ENCODE peak calls at places on chromosomes 5 and 9, in six cellular contexts. N is MM.1S, K is HCT116, L is neural progenitor cell, V is PC-3, H is SK-N-SH. U is an unnamed sample.

GRCh38 chr9:73780916-73781315 is 629.3 kb downstream of the ANXA1 start:
- DNase-seq in N (no peak), K (no peak), H (no peak), V (peak; percentile 38), L (no peak), U (peak; percentile 79)

GRCh38 chr9:131476777-131477345 is 25.9 kb upstream of the POMT1 start:
- DNase-seq in K (no peak), N (no peak), V (no peak), L (no peak), H (no peak), U (no peak)

GRCh38 chr5:107451028-107451427 is 219.7 kb downstream of the EFNA5 start:
- DNase-seq in N (no peak), L (no peak), H (no peak), V (no peak), K (no peak), U (no peak)

GRCh38 chr5:57302164-57302563 is 128.3 kb downstream of the GPBP1 start:
- DNase-seq in V (peak; percentile 86), H (no peak), K (peak; percentile 93), N (peak; percentile 76), L (no peak), U (peak; percentile 21)

GRCh38 chr9:88011005-88011766 is 36.9 kb upstream of the CDK20 start:
- DNase-seq in N (no peak), L (peak; percentile 21), V (peak; percentile 43), H (peak; percentile 42), K (no peak), U (peak; percentile 35)

GRCh38 chr9:419571-420156 is 205.0 kb downstream of the DOCK8 start:
- DNase-seq in V (peak; percentile 69), N (no peak), L (no peak), K (no peak), H (no peak), U (peak; percentile 65)

GRCh38 chr5:94415798-94416197 is 202.6 kb downstream of the KIAA0825 start:
- DNase-seq in V (no peak), H (no peak), N (no peak), L (no peak), K (no peak), U (no peak)

GRCh38 chr9:10000669-10001068 is 612.1 kb downstream of the PTPRD start:
- DNase-seq in K (no peak), N (no peak), L (no peak), V (no peak), H (no peak), U (no peak)

GRCh38 chr5:102296229-102296817 is at the start of gene SLCO4C1:
- DNase-seq in H (peak; percentile 91), K (no peak), V (no peak), N (peak; percentile 93), L (peak; percentile 93), U (peak; percentile 53)

GRCh38 chr5:140429724-140430123 is 28.1 kb downstream of the ANKHD1 start:
- DNase-seq in V (no peak), N (no peak), H (no peak), K (no peak), L (no peak), U (no peak)
- H3K9ac ChIP-seq in V (no peak overlapping the region), N (no peak overlapping the region), H (no peak overlapping the region), K (no peak overlapping the region), L (no peak overlapping the region), U (no peak overlapping the region)

GRCh38 chr5:81288021-81288433 is 13.4 kb upstream of the ZCCHC9 start:
- DNase-seq in N (no peak), K (no peak), V (no peak), H (no peak), L (no peak), U (no peak)

GRCh38 chr5:81286059-81286617 is 15.2 kb upstream of the ZCCHC9 start:
- DNase-seq in H (no peak), K (no peak), V (no peak), L (peak; percentile 7), N (no peak), U (no peak)

GRCh38 chr5:81297531-81297930 is 3.9 kb upstream of the ZCCHC9 start:
- DNase-seq in H (no peak), V (no peak), K (no peak), L (no peak), N (no peak), U (no peak)

GRCh38 chr5:81290146-81290545 is 11.2 kb upstream of the ZCCHC9 start:
- DNase-seq in N (no peak), L (no peak), K (no peak), V (no peak), H (no peak), U (no peak)

DNA sequence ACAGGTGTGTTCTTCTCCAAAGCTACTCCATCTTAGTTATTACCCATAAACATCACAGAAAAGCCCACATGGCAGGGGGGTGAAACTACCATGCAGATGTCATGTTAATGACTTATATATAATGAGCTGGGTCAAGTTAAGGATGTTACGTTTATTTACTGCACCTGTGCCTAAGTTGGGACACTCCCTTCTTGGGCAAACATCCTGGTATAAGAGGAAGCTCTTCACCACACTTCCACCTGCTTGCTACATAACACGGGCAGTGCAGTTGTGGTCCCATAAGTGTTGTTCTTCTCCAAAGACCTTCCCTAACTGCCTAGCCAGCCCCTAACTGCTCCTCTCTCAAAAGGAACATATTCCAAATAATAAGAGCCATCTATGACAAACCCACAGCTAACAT is 9.3 kb upstream of the ZCCHC9 start:
- DNase-seq in H (no peak), N (no peak), L (no peak), K (no peak), V (no peak), U (no peak)
- TF ChIP-seq EZH2phosphoT487 in H (no peak), N (no peak), L (no peak), K (no peak), V (no peak), U (no peak)

DNA sequence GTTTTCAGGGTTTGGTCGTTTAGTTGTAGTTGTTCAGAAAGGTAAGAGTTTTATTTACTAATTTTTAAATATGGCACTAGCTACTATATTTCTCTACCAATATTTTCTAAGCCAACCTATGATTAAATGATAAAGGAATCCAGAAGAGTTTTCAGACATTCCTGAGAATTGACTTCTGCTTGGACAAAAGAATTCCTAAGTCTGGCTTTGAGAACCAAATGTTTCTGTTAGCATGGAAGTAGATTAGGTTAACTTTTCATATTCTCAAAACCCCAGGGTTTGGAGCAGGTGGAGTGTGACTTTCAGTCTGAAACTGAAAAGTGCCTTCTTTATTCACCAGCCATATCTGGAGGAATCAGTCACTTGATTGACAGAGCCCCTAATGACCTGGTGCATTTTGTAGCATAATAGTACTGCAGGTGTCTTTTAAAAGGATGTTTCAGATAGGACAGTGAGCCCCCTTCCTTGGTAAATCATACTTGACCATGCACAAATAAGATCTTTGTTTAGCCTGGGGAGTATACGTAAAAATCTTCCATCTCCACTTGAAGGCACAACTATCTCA is 457.0 kb upstream of the ZNF462 start:
- DNase-seq in V (peak; percentile 9), N (no peak), H (no peak), L (no peak), K (no peak), U (no peak)
- H3K9ac ChIP-seq in V (no peak overlapping the region), N (no peak overlapping the region), H (no peak overlapping the region), L (no peak overlapping the region), K (no peak overlapping the region), U (no peak overlapping the region)

GRCh38 chr9:70607926-70608325 is 193.5 kb upstream of the KLF9 start:
- DNase-seq in K (no peak), V (no peak), H (no peak), N (no peak), L (no peak), U (no peak)
- TF ChIP-seq EZH2phosphoT487 in K (no peak), V (no peak), H (no peak), N (no peak), L (no peak), U (no peak)

GRCh38 chr5:1875843-1876671 is 6.7 kb downstream of the IRX4 start:
- DNase-seq in L (peak; percentile 74), V (no peak), H (no peak), K (no peak), N (no peak), U (no peak)

GRCh38 chr5:1879292-1880263 is 3.1 kb downstream of the IRX4 start:
- DNase-seq in V (no peak), L (peak; percentile 24), N (no peak), K (no peak), H (no peak), U (no peak)

GRCh38 chr5:1876708-1877433 is 5.9 kb downstream of the IRX4 start:
- DNase-seq in L (peak; percentile 68), K (no peak), V (no peak), H (no peak), N (no peak), U (no peak)

GRCh38 chr5:1878050-1878849 is 4.5 kb downstream of the IRX4 start:
- DNase-seq in L (peak; percentile 58), N (no peak), K (no peak), V (no peak), H (no peak), U (no peak)

DNA sequence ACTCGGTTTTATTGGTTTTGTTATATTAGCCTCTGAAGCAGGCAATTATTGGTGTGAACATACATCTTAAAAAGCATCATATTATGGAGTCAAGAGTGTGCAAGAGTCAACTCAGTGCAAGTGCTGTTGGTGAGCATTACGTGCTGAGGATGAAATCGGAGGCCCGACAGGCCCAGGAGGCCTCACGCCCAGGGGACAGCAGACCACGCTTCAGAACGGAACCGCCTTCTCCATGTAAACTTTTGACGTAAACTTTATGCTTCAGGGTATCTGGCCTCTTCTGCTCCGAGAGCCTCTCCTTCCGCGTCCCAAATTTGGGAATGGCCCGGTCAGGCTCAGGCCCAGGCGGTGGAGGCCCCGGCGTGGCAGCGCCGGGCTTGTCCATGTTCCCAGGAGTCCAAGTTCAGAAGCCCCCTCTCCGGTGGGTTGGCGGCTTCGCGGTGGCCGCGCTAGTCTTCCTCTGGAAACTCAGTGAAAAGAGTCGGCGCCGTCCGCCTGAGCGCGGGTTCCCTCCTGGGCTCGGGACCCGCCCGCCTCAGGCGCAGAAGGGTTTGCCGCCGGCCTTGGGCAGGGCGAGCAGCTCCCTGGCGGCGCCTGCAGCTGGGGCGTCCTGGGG is 5.2 kb downstream of the IRX4 start:
- DNase-seq in H (no peak), V (no peak), K (no peak), L (peak; percentile 65), N (no peak), U (no peak)
- H3K9ac ChIP-seq in H (no peak overlapping the region), V (no peak overlapping the region), K (no peak overlapping the region), L (no peak overlapping the region), N (no peak overlapping the region), U (no peak overlapping the region)

U was measured in GM23248.